ENCODE peak calls at places on chromosomes 16 and 17, in six cellular contexts. F is HL-60; J is aorta; X is thoracic aorta; P is adipocyte; H is CD4-positive, alpha-beta T cell. U is an unnamed sample.

GRCh38 chr17:65060855-65061254 is 4.3 kb upstream of the GNA13 start:
- DNase-seq in F (no peak), J (no peak), X (no peak), P (no peak), H (no peak), U (no peak)

GRCh38 chr17:53640808-53641207 is 181.9 kb upstream of the KIF2B start:
- DNase-seq in F (no peak), J (no peak), X (no peak), P (no peak), H (no peak), U (no peak)

GRCh38 chr17:61325382-61326073 is 74.1 kb upstream of the TBX2 start:
- DNase-seq in F (no peak), J (no peak), X (no peak), P (peak; percentile 17), H (no peak), U (no peak)

GRCh38 chr17:2797632-2798031 is 1.4 kb downstream of the RAP1GAP2 start:
- DNase-seq in F (no peak), J (no peak), X (no peak), P (no peak), H (no peak), U (no peak)

GRCh38 chr17:70775667-70776066 is 606.3 kb downstream of the KCNJ2 start:
- DNase-seq in F (no peak), J (no peak), X (no peak), P (no peak), H (no peak), U (no peak)

GRCh38 chr17:59278401-59278800 is 53.1 kb upstream of the YPEL2 start:
- DNase-seq in F (no peak), J (no peak), X (no peak), P (no peak), H (no peak), U (no peak)

GRCh38 chr17:64784353-64784798 is 122.3 kb upstream of the SMURF2 start:
- DNase-seq in F (no peak), J (peak; percentile 49), X (no peak), P (no peak), H (no peak), U (no peak)

GRCh38 chr17:15511142-15511541 is 43.7 kb upstream of the CDRT4 start:
- DNase-seq in F (no peak), J (no peak), X (no peak), P (no peak), H (no peak), U (no peak)

GRCh38 chr17:65797809-65798208 is 236.4 kb upstream of the AXIN2 start:
- DNase-seq in F (no peak), J (no peak), X (no peak), P (no peak), H (peak; percentile 11), U (no peak)

GRCh38 chr17:42872251-42872965 is 21.4 kb downstream of the AOC3 start:
- DNase-seq in F (no peak), J (no peak), X (no peak), P (no peak), H (no peak), U (no peak)

GRCh38 chr16:50742521-50743150 is 750 bp downstream of the CYLD start:
- DNase-seq in F (no peak), J (no peak), X (no peak), P (peak; percentile 69), H (peak; percentile 40), U (peak; percentile 7)

GRCh38 chr17:48563385-48563838 is 14.7 kb downstream of the HOXB4 start:
- DNase-seq in F (no peak), J (no peak), X (no peak), P (no peak), H (no peak), U (no peak)

GRCh38 chr16:78353610-78354009 is 254.2 kb downstream of the WWOX start:
- DNase-seq in F (no peak), J (no peak), X (no peak), P (no peak), H (no peak), U (no peak)

GRCh38 chr16:77307764-77308561 is 108.8 kb downstream of the SYCE1L start:
- DNase-seq in F (no peak), J (no peak), X (no peak), P (no peak), H (no peak), U (no peak)

GRCh38 chr17:57355090-57355859 is 99.0 kb downstream of the MSI2 start:
- DNase-seq in F (no peak), J (no peak), X (no peak), P (no peak), H (no peak), U (no peak)

GRCh38 chr17:50545306-50545705 is 1.7 kb upstream of the SPATA20 start:
- DNase-seq in F (no peak), J (no peak), X (no peak), P (no peak), H (no peak), U (no peak)

GRCh38 chr16:68300736-68301459 is 9.8 kb downstream of the SLC7A6OS start:
- DNase-seq in F (no peak), J (no peak), X (no peak), P (peak; percentile 27), H (no peak), U (no peak)

DNA sequence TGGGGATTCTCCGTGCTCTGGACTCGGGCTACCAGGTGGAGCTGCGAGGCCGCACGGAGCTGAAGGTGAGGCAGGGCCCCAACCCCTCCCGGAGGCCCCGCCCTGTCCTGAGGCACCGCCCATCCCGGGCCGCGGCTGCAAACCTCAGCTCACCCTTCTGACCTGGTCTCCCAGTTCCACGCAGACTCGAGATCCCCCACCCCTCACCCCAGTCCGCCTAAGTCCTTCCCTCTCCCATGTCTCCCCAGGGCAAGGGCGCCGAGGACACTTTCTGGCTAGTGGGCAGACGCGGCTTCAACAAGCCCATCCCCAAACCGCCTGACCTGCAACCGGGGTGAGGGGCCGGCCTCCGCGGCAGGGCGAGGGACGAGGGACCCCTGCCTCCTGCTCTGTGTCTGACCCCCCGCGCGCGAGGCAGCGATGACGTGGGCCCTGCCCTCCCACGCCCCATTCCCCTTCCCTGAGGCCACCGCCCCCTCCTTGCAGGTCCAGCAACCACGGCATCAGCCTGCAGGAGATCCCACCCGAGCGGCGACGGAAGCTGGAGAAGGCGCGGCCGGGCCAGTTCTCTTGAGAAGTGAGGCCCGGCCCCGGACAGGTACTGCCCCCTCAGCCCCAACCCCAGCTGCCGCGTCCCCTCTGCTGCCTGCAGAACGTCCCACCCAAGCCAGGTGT is 13.7 kb downstream of the GUCY2D start:
- DNase-seq in F (no peak), J (no peak), X (no peak), P (no peak), H (no peak), U (no peak)
- H3K27me3 ChIP-seq in F (no peaks in the 10 kb centered on the region), J (no peaks in the 10 kb centered on the region), X (peaks cover 8% of the 10 kb centered on the region), P (peaks cover 29% of the 10 kb centered on the region), H (peaks cover 4% of the 10 kb centered on the region), U (peaks cover 29% of the 10 kb centered on the region)

GRCh38 chr17:55340171-55340570 is 75.4 kb downstream of the HLF start:
- DNase-seq in F (no peak), J (no peak), X (no peak), P (no peak), H (no peak), U (no peak)

GRCh38 chr17:55341432-55341831 is 76.7 kb downstream of the HLF start:
- DNase-seq in F (no peak), J (no peak), X (no peak), P (peak; percentile 3), H (no peak), U (no peak)

GRCh38 chr17:55343900-55344513 is 77.6 kb downstream of the MMD start:
- DNase-seq in F (no peak), J (no peak), X (no peak), P (no peak), H (no peak), U (no peak)

GRCh38 chr17:55343114-55343513 is 78.4 kb downstream of the HLF start:
- DNase-seq in F (no peak), J (no peak), X (no peak), P (no peak), H (no peak), U (no peak)

GRCh38 chr17:55340726-55341125 is 76.0 kb downstream of the HLF start:
- DNase-seq in F (no peak), J (no peak), X (no peak), P (no peak), H (no peak), U (no peak)
- H3K27me3 ChIP-seq in F (peaks cover 5% of the 10 kb centered on the region), J (no peaks in the 10 kb centered on the region), X (no peaks in the 10 kb centered on the region), P (peaks cover 11% of the 10 kb centered on the region), H (no peaks in the 10 kb centered on the region), U (peaks cover 3% of the 10 kb centered on the region)

GRCh38 chr16:57568173-57568678 is 25.8 kb downstream of the ADGRG5 start:
- DNase-seq in F (no peak), J (peak; percentile 6), X (no peak), P (no peak), H (no peak), U (no peak)
- H3K27me3 ChIP-seq in F (no peaks in the 10 kb centered on the region), J (no peaks in the 10 kb centered on the region), X (no peaks in the 10 kb centered on the region), P (peaks cover 21% of the 10 kb centered on the region), H (no peaks in the 10 kb centered on the region), U (no peaks in the 10 kb centered on the region)

DNA sequence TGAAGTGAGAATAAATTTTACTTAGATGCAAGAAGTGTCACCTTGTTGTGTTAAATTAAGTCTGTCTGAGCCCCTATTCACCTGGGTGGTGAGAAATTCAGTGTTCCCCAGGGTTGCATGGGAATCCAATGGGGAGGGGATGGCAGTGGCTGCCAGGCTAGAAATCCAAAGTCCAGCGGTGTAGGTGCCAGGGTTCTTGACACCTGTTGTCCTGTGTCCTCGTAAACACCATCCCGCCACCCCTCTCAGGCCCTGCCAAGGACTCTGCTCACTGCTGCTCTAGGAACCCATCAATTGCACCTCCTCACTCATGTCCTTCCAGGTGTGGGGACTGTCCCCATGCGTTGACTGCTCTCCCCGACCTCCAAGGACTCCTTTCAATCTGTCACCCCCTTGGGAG is 58.9 kb downstream of the CACNG5 start:
- DNase-seq in F (no peak), J (no peak), X (no peak), P (no peak), H (no peak), U (no peak)
- H3K27me3 ChIP-seq in F (peaks cover 5% of the 10 kb centered on the region), J (no peaks in the 10 kb centered on the region), X (no peaks in the 10 kb centered on the region), P (peaks cover 39% of the 10 kb centered on the region), H (no peaks in the 10 kb centered on the region), U (peaks cover 10% of the 10 kb centered on the region)

GRCh38 chr17:5703736-5704135 is 119.4 kb upstream of the NLRP1 start:
- DNase-seq in F (no peak), J (no peak), X (no peak), P (no peak), H (no peak), U (no peak)
- H3K27me3 ChIP-seq in F (no peaks in the 10 kb centered on the region), J (no peaks in the 10 kb centered on the region), X (no peaks in the 10 kb centered on the region), P (peaks cover 28% of the 10 kb centered on the region), H (peaks cover 17% of the 10 kb centered on the region), U (no peaks in the 10 kb centered on the region)

DNA sequence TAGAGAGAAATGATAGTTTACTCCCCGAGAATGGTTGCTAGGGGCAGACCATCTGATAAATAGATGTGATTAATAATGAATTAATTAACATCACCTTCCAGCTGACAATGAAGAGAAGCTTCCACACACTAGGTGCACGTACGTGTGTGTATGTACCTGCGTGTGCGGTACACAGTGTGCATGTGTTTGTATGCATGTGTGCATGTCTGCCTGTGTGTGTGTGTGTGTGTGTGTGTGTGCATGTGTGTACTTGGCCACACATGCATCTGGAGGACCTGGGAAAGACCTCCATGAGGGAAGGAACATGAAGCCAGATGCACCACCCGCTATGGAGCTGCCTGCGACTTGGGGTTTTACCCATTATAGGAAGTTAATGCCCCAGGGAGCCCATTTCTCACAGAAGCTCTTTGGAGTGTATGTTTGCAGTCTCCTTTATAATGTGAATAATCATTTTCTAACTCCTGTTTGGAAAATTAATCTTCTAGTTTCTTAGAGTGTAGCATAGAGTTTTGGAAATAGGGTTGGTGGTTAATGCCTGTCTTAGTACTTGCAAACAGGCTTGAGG is 229.1 kb downstream of the ENGASE start:
- DNase-seq in F (no peak), J (no peak), X (no peak), P (no peak), H (no peak), U (no peak)
- H3K27me3 ChIP-seq in F (peaks cover 2% of the 10 kb centered on the region), J (no peaks in the 10 kb centered on the region), X (no peaks in the 10 kb centered on the region), P (peaks cover 29% of the 10 kb centered on the region), H (peaks cover 19% of the 10 kb centered on the region), U (no peaks in the 10 kb centered on the region)